ENCODE peak calls at places on chromosomes 7 and 10, in nine cellular contexts. F is head of caudate nucleus; Z is aorta; T is occipital lobe; N is caudate nucleus; J is CD8-positive, alpha-beta memory T cell; H is endothelial cell; L is HFF-Myc; U is activated naive CD4-positive, alpha-beta T cell. O is an unnamed sample.

GRCh38 chr10:2925631-2926030 is 141.7 kb upstream of the PFKP start:
- DNase-seq in F (peak), Z (peak), T (no peak), N (no peak), J (no peak), H (peak), L (no peak), U (no peak), O (no peak)

GRCh38 chr7:120992272-120993010 is 3.9 kb downstream of the CPED1 start:
- DNase-seq in F (no peak), Z (no peak), T (no peak), N (no peak), J (no peak), H (no peak), L (no peak), U (no peak), O (no peak)

GRCh38 chr10:78342787-78343186 is 309.1 kb downstream of the RPS24 start:
- DNase-seq in F (peak), Z (no peak), T (no peak), N (no peak), J (no peak), H (no peak), L (no peak), U (no peak), O (no peak)

GRCh38 chr7:127474457-127474856 is 81.9 kb upstream of the ZNF800 start:
- DNase-seq in F (no peak), Z (no peak), T (no peak), N (no peak), J (no peak), H (no peak), L (peak), U (no peak), O (no peak)

GRCh38 chr10:110912374-110912773 is 6.6 kb downstream of the BBIP1 start:
- DNase-seq in F (no peak), Z (no peak), T (no peak), N (no peak), J (no peak), H (no peak), L (no peak), U (no peak), O (no peak)

GRCh38 chr7:77877800-77878199 is 79.2 kb downstream of the PHTF2 start:
- DNase-seq in F (no peak), Z (no peak), T (no peak), N (no peak), J (no peak), H (no peak), L (no peak), U (no peak), O (no peak)

GRCh38 chr10:126052171-126052570 is 155.8 kb downstream of the FANK1 start:
- DNase-seq in F (peak), Z (no peak), T (no peak), N (no peak), J (no peak), H (no peak), L (no peak), U (no peak), O (no peak)

GRCh38 chr7:156950381-156950858 is 908 bp downstream of the NOM1 start:
- DNase-seq in F (no peak), Z (no peak), T (no peak), N (no peak), J (no peak), H (no peak), L (no peak), U (no peak), O (no peak)

GRCh38 chr7:23206511-23206867 is 24.6 kb downstream of the NUP42 start:
- DNase-seq in F (no peak), Z (no peak), T (no peak), N (no peak), J (no peak), H (no peak), L (no peak), U (no peak), O (no peak)

GRCh38 chr10:132163278-132163765 is 23.4 kb upstream of the DPYSL4 start:
- DNase-seq in F (no peak), Z (no peak), T (no peak), N (no peak), J (no peak), H (peak), L (no peak), U (no peak), O (no peak)

GRCh38 chr10:58064714-58065528 is 202.8 kb downstream of the IPMK start:
- DNase-seq in F (peak), Z (no peak), T (peak), N (no peak), J (no peak), H (peak), L (peak), U (no peak), O (no peak)

GRCh38 chr10:92204238-92204637 is 86.6 kb downstream of the CPEB3 start:
- DNase-seq in F (no peak), Z (no peak), T (no peak), N (no peak), J (no peak), H (no peak), L (no peak), U (no peak), O (no peak)

GRCh38 chr7:26976840-26977239 is 112.5 kb upstream of the SKAP2 start:
- DNase-seq in F (no peak), Z (no peak), T (no peak), N (no peak), J (no peak), H (no peak), L (no peak), U (no peak), O (no peak)

GRCh38 chr7:159022238-159022993 is 122.3 kb downstream of the VIPR2 start:
- DNase-seq in F (no peak), Z (no peak), T (no peak), N (no peak), J (no peak), H (no peak), L (no peak), U (no peak), O (no peak)

GRCh38 chr10:60235001-60235400 is 154.7 kb downstream of the ANK3 start:
- DNase-seq in F (peak), Z (no peak), T (no peak), N (no peak), J (no peak), H (no peak), L (peak), U (no peak), O (no peak)

GRCh38 chr7:35646289-35647033 is 48.5 kb downstream of the HERPUD2 start:
- DNase-seq in F (no peak), Z (no peak), T (no peak), N (no peak), J (no peak), H (no peak), L (no peak), U (no peak), O (no peak)

GRCh38 chr10:4883079-4883739 is 57.2 kb downstream of the AKR1E2 start:
- DNase-seq in F (no peak), Z (no peak), T (no peak), N (no peak), J (no peak), H (no peak), L (no peak), U (no peak), O (no peak)

GRCh38 chr10:102775201-102775972 is 31.6 kb downstream of the WBP1L start:
- DNase-seq in F (peak), Z (peak), T (no peak), N (no peak), J (no peak), H (no peak), L (no peak), U (no peak), O (no peak)